ENCODE peak calls at places on chromosomes 12 and 14, in nine cellular contexts. One of them, this sample, is unnamed.

GRCh38 chr14:38197761-38198345 is 9.9 kb upstream of the SSTR1 start:
- DNase-seq in GM12892: no peak
- DNase-seq in GM12891: no peak
- DNase-seq in A549: no peak
- DNase-seq in breast epithelium: no peak
- DNase-seq in lower leg skin: no peak
- DNase-seq in IMR-90: peak
- DNase-seq in suprapubic skin: no peak
- DNase-seq in ovary: no peak
- DNase-seq in this sample: no peak

GRCh38 chr14:71597955-71598659 is 334.1 kb upstream of the RGS6 start:
- DNase-seq in GM12892: no peak
- DNase-seq in GM12891: peak
- DNase-seq in A549: no peak
- DNase-seq in breast epithelium: no peak
- DNase-seq in lower leg skin: no peak
- DNase-seq in IMR-90: no peak
- DNase-seq in suprapubic skin: no peak
- DNase-seq in ovary: no peak
- DNase-seq in this sample: no peak

GRCh38 chr12:81450920-81451739 is 308.0 kb downstream of the PPFIA2 start:
- DNase-seq in GM12892: no peak
- DNase-seq in GM12891: no peak
- DNase-seq in A549: peak
- DNase-seq in breast epithelium: no peak
- DNase-seq in lower leg skin: no peak
- DNase-seq in IMR-90: peak
- DNase-seq in suprapubic skin: no peak
- DNase-seq in ovary: no peak
- DNase-seq in this sample: peak

GRCh38 chr12:51381226-51382079 is 9.8 kb downstream of the GALNT6 start:
- DNase-seq in GM12892: no peak
- DNase-seq in GM12891: no peak
- DNase-seq in A549: no peak
- DNase-seq in breast epithelium: no peak
- DNase-seq in lower leg skin: no peak
- DNase-seq in IMR-90: peak
- DNase-seq in suprapubic skin: no peak
- DNase-seq in ovary: peak
- DNase-seq in this sample: no peak

GRCh38 chr14:49861581-49861922 is 9.0 kb upstream of the NEMF start:
- DNase-seq in GM12892: no peak
- DNase-seq in GM12891: no peak
- DNase-seq in A549: peak
- DNase-seq in breast epithelium: peak
- DNase-seq in lower leg skin: peak
- DNase-seq in IMR-90: peak
- DNase-seq in suprapubic skin: peak
- DNase-seq in ovary: peak
- DNase-seq in this sample: peak

GRCh38 chr12:124666722-124667259 is 99.4 kb upstream of the NCOR2 start:
- DNase-seq in GM12892: no peak
- DNase-seq in GM12891: no peak
- DNase-seq in A549: no peak
- DNase-seq in breast epithelium: no peak
- DNase-seq in lower leg skin: no peak
- DNase-seq in IMR-90: no peak
- DNase-seq in suprapubic skin: no peak
- DNase-seq in ovary: no peak
- DNase-seq in this sample: no peak

GRCh38 chr12:88393017-88393767 is 187.1 kb downstream of the KITLG start:
- DNase-seq in GM12892: no peak
- DNase-seq in GM12891: no peak
- DNase-seq in A549: peak
- DNase-seq in breast epithelium: no peak
- DNase-seq in lower leg skin: no peak
- DNase-seq in IMR-90: peak
- DNase-seq in suprapubic skin: no peak
- DNase-seq in ovary: no peak
- DNase-seq in this sample: peak

GRCh38 chr12:3535431-3535841 is 44.4 kb downstream of the PRMT8 start:
- DNase-seq in GM12892: no peak
- DNase-seq in GM12891: no peak
- DNase-seq in A549: no peak
- DNase-seq in breast epithelium: no peak
- DNase-seq in lower leg skin: no peak
- DNase-seq in IMR-90: no peak
- DNase-seq in suprapubic skin: peak
- DNase-seq in ovary: no peak
- DNase-seq in this sample: no peak

GRCh38 chr14:74604896-74605295 is 7.1 kb downstream of the LTBP2 start:
- DNase-seq in GM12892: no peak
- DNase-seq in GM12891: no peak
- DNase-seq in A549: no peak
- DNase-seq in breast epithelium: no peak
- DNase-seq in lower leg skin: no peak
- DNase-seq in IMR-90: peak
- DNase-seq in suprapubic skin: no peak
- DNase-seq in ovary: peak
- DNase-seq in this sample: no peak

GRCh38 chr12:106145539-106146447 is 7.0 kb upstream of the NUAK1 start:
- DNase-seq in GM12892: no peak
- DNase-seq in GM12891: no peak
- DNase-seq in A549: no peak
- DNase-seq in breast epithelium: no peak
- DNase-seq in lower leg skin: no peak
- DNase-seq in IMR-90: no peak
- DNase-seq in suprapubic skin: no peak
- DNase-seq in ovary: peak
- DNase-seq in this sample: no peak

GRCh38 chr12:122790393-122791075 is 16.2 kb downstream of the CCDC62 start:
- DNase-seq in GM12892: no peak
- DNase-seq in GM12891: no peak
- DNase-seq in A549: no peak
- DNase-seq in breast epithelium: no peak
- DNase-seq in lower leg skin: no peak
- DNase-seq in IMR-90: peak
- DNase-seq in suprapubic skin: no peak
- DNase-seq in ovary: no peak
- DNase-seq in this sample: no peak

GRCh38 chr14:36874396-36875138 is 212.9 kb downstream of the PAX9 start:
- DNase-seq in GM12892: no peak
- DNase-seq in GM12891: no peak
- DNase-seq in A549: no peak
- DNase-seq in breast epithelium: no peak
- DNase-seq in lower leg skin: no peak
- DNase-seq in IMR-90: no peak
- DNase-seq in suprapubic skin: no peak
- DNase-seq in ovary: no peak
- DNase-seq in this sample: no peak

GRCh38 chr12:57235012-57235727 is 5.7 kb downstream of the SHMT2 start:
- DNase-seq in GM12892: no peak
- DNase-seq in GM12891: no peak
- DNase-seq in A549: no peak
- DNase-seq in breast epithelium: no peak
- DNase-seq in lower leg skin: no peak
- DNase-seq in IMR-90: peak
- DNase-seq in suprapubic skin: no peak
- DNase-seq in ovary: no peak
- DNase-seq in this sample: no peak

GRCh38 chr14:74785056-74785613 is 22.0 kb downstream of the YLPM1 start:
- DNase-seq in GM12892: no peak
- DNase-seq in GM12891: no peak
- DNase-seq in A549: no peak
- DNase-seq in breast epithelium: no peak
- DNase-seq in lower leg skin: no peak
- DNase-seq in IMR-90: no peak
- DNase-seq in suprapubic skin: no peak
- DNase-seq in ovary: no peak
- DNase-seq in this sample: no peak

GRCh38 chr14:75960219-75960618 is 21.6 kb downstream of the TGFB3 start:
- DNase-seq in GM12892: no peak
- DNase-seq in GM12891: no peak
- DNase-seq in A549: no peak
- DNase-seq in breast epithelium: no peak
- DNase-seq in lower leg skin: no peak
- DNase-seq in IMR-90: no peak
- DNase-seq in suprapubic skin: no peak
- DNase-seq in ovary: no peak
- DNase-seq in this sample: no peak

GRCh38 chr12:94560416-94561221 is 89.7 kb downstream of the TMCC3 start:
- DNase-seq in GM12892: peak
- DNase-seq in GM12891: peak
- DNase-seq in A549: no peak
- DNase-seq in breast epithelium: no peak
- DNase-seq in lower leg skin: peak
- DNase-seq in IMR-90: peak
- DNase-seq in suprapubic skin: no peak
- DNase-seq in ovary: peak
- DNase-seq in this sample: no peak

GRCh38 chr12:6708968-6709394 is 8.4 kb upstream of the PIANP start:
- DNase-seq in GM12892: no peak
- DNase-seq in GM12891: no peak
- DNase-seq in A549: no peak
- DNase-seq in breast epithelium: no peak
- DNase-seq in lower leg skin: no peak
- DNase-seq in IMR-90: no peak
- DNase-seq in suprapubic skin: no peak
- DNase-seq in ovary: no peak
- DNase-seq in this sample: no peak

GRCh38 chr12:64671682-64672081 is 61.4 kb downstream of the RASSF3 start:
- DNase-seq in GM12892: no peak
- DNase-seq in GM12891: no peak
- DNase-seq in A549: no peak
- DNase-seq in breast epithelium: no peak
- DNase-seq in lower leg skin: no peak
- DNase-seq in IMR-90: no peak
- DNase-seq in suprapubic skin: no peak
- DNase-seq in ovary: no peak
- DNase-seq in this sample: no peak

GRCh38 chr14:23009939-23010718 is at the start of gene C14orf93:
- DNase-seq in GM12892: peak
- DNase-seq in GM12891: peak
- DNase-seq in A549: peak
- DNase-seq in breast epithelium: peak
- DNase-seq in lower leg skin: peak
- DNase-seq in IMR-90: peak
- DNase-seq in suprapubic skin: peak
- DNase-seq in ovary: peak
- DNase-seq in this sample: peak

DNA sequence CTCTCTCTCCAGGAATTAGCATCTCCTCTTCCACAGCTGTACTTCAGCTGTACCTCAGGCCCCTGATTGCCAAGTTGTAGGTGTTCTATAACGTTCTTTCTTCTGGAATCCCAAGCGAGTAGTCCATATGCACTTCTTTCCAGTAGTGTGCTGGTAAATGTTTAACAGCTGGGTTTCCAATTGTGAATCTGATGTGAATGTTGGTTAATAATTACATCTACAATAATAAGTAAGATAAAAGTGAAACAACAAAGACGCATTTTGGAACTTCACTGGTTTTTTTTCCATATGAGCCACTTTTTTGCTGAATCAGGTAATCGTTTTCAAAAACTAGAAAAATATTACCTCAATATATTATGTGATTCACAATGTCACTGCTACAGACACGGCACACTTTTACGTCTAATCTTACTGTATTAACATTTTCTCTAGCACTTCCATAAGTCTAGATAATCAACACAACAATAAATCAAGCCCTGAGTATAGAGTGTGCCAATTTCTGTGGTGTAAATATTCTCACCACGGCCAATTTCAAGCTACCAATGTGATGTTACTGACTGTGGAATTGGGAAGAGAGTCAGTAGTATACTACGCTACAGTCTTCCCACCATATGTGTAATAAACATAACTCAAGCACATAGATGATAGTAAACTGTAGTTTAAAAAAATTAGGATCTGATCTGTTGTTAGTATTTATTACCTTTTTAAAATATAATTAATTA is 113.0 kb downstream of the ZFP36L1 start:
- DNase-seq in GM12892: no peak
- DNase-seq in GM12891: no peak
- DNase-seq in A549: no peak
- DNase-seq in breast epithelium: no peak
- DNase-seq in lower leg skin: no peak
- DNase-seq in IMR-90: no peak
- DNase-seq in suprapubic skin: no peak
- DNase-seq in ovary: no peak
- DNase-seq in this sample: no peak
- TF ChIP-seq POLR2A in GM12892: no peak
- TF ChIP-seq POLR2A in GM12891: no peak
- TF ChIP-seq POLR2A in A549: no peak
- TF ChIP-seq POLR2A in breast epithelium: no peak
- TF ChIP-seq POLR2A in lower leg skin: no peak
- TF ChIP-seq POLR2A in IMR-90: no peak
- TF ChIP-seq POLR2A in suprapubic skin: no peak
- TF ChIP-seq POLR2A in ovary: no peak
- TF ChIP-seq POLR2A in this sample: no peak

DNA sequence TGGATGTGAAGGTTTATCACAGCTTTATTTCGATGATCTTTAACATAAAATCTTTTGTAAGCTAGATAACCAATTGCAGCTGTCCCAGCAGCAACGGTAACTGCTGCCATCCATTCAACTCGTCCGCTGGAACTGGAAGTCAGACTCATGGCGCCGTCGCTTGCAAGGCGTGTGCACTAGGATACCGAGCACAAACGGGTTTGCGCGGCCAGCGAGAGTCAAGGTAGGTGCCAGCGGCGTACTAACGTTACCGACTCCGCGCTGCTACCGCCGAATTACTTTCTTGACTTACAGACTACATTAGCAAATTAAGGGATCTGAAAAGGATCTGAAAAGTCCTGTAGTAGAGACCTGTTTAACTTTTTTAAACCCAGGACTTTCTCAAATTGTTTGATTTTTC is 47.4 kb upstream of the PRICKLE1 start:
- DNase-seq in GM12892: no peak
- DNase-seq in GM12891: no peak
- DNase-seq in A549: no peak
- DNase-seq in breast epithelium: no peak
- DNase-seq in lower leg skin: no peak
- DNase-seq in IMR-90: no peak
- DNase-seq in suprapubic skin: no peak
- DNase-seq in ovary: no peak
- DNase-seq in this sample: no peak
- TF ChIP-seq POLR2A in GM12892: no peak
- TF ChIP-seq POLR2A in GM12891: no peak
- TF ChIP-seq POLR2A in A549: no peak
- TF ChIP-seq POLR2A in breast epithelium: no peak
- TF ChIP-seq POLR2A in lower leg skin: no peak
- TF ChIP-seq POLR2A in IMR-90: no peak
- TF ChIP-seq POLR2A in suprapubic skin: no peak
- TF ChIP-seq POLR2A in ovary: no peak
- TF ChIP-seq POLR2A in this sample: no peak

GRCh38 chr12:53097564-53098353 is at the start of gene IGFBP6:
- DNase-seq in GM12892: no peak
- DNase-seq in GM12891: no peak
- DNase-seq in A549: peak
- DNase-seq in breast epithelium: no peak
- DNase-seq in lower leg skin: no peak
- DNase-seq in IMR-90: peak
- DNase-seq in suprapubic skin: peak
- DNase-seq in ovary: peak
- DNase-seq in this sample: peak
- TF ChIP-seq POLR2A in GM12892: no peak
- TF ChIP-seq POLR2A in GM12891: no peak
- TF ChIP-seq POLR2A in A549: peak
- TF ChIP-seq POLR2A in breast epithelium: no peak
- TF ChIP-seq POLR2A in lower leg skin: no peak
- TF ChIP-seq POLR2A in IMR-90: no peak
- TF ChIP-seq POLR2A in suprapubic skin: no peak
- TF ChIP-seq POLR2A in ovary: peak
- TF ChIP-seq POLR2A in this sample: no peak

GRCh38 chr12:52949413-52950331 is 754 bp downstream of the KRT18 start:
- DNase-seq in GM12892: no peak
- DNase-seq in GM12891: no peak
- DNase-seq in A549: peak
- DNase-seq in breast epithelium: peak
- DNase-seq in lower leg skin: no peak
- DNase-seq in IMR-90: peak
- DNase-seq in suprapubic skin: no peak
- DNase-seq in ovary: no peak
- DNase-seq in this sample: no peak
- TF ChIP-seq POLR2A in GM12892: no peak
- TF ChIP-seq POLR2A in GM12891: no peak
- TF ChIP-seq POLR2A in A549: peak
- TF ChIP-seq POLR2A in breast epithelium: no peak
- TF ChIP-seq POLR2A in lower leg skin: no peak
- TF ChIP-seq POLR2A in IMR-90: peak
- TF ChIP-seq POLR2A in suprapubic skin: no peak
- TF ChIP-seq POLR2A in ovary: no peak
- TF ChIP-seq POLR2A in this sample: no peak